ENCODE peak calls at places on chromosomes 7 and 10, in eight cellular contexts. R is right lobe of liver, X is astrocyte, P is pancreas, Y is Caco-2, S is heart right ventricle, K is suprapubic skin, O is sigmoid colon. J is an unnamed sample.

GRCh38 chr7:64665980-64666674 is at the start of gene ZNF107:
- DNase-seq in R (peak; percentile 94), X (peak; percentile 92), P (peak; percentile 86), Y (peak; percentile 93), S (peak; percentile 91), K (peak; percentile 96), O (peak; percentile 98), J (peak; percentile 97)

GRCh38 chr7:55539380-55539779 is 32.9 kb downstream of the VOPP1 start:
- DNase-seq in R (no peak), X (peak; percentile 27), P (no peak), Y (no peak), S (no peak), K (no peak), O (no peak), J (no peak)

GRCh38 chr7:149822353-149822943 is 15.7 kb upstream of the ZNF862 start:
- DNase-seq in R (no peak), X (no peak), P (no peak), Y (no peak), S (peak; percentile 8), K (no peak), O (no peak), J (no peak)

GRCh38 chr10:122083478-122084025 is 94.6 kb downstream of the TACC2 start:
- DNase-seq in R (no peak), X (no peak), P (no peak), Y (no peak), S (peak; percentile 66), K (peak; percentile 64), O (no peak), J (no peak)

GRCh38 chr7:50220280-50220679 is 84.2 kb upstream of the IKZF1 start:
- DNase-seq in R (no peak), X (no peak), P (no peak), Y (no peak), S (no peak), K (no peak), O (no peak), J (no peak)

GRCh38 chr7:96169439-96169838 is 152.5 kb downstream of the SLC25A13 start:
- DNase-seq in R (no peak), X (peak; percentile 24), P (no peak), Y (peak; percentile 53), S (no peak), K (no peak), O (no peak), J (peak; percentile 35)

GRCh38 chr10:27490807-27491206 is 13.3 kb upstream of the RAB18 start:
- DNase-seq in R (no peak), X (no peak), P (no peak), Y (no peak), S (no peak), K (no peak), O (no peak), J (no peak)

GRCh38 chr7:73451780-73452398 is 18.3 kb downstream of the FZD9 start:
- DNase-seq in R (no peak), X (peak; percentile 31), P (no peak), Y (peak; percentile 59), S (no peak), K (no peak), O (no peak), J (peak; percentile 50)

DNA sequence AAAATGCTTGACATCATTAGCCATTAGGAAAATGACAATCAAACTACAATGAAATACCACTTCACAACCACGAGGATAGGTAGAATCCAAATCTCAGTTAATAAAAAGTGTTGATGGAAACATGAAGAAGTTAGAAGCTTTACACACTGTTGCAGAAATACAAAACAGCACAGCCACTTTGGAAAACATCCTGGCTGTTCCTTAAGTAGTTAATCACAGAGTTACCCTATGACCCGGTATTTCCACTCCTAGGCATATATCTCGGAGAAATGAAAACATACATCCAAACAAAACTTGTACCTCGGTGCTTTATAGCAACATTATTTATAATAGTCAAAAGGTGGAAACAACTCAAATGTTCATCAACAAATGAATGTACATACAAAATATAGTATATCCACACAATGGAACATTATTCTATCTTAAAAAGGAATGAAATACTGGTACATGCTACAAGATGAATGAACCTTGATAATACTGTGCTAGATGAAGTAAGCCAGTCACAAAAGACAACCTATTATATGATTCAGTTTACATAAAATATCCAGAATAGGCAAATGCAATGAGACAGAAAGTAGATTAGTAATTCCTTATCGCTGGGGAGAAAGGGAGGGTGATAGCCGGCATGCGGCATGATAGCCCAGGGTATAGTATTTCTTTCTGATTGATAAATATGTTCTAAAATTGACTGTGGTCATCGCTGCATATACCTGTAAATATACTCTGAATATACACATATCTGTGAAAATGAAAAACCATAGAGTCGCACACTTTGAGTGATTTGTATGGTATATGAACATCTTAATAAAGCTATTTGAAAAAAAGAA is 1.9 kb downstream of the VWDE start:
- DNase-seq in R (no peak), X (no peak), P (no peak), Y (no peak), S (no peak), K (no peak), O (no peak), J (no peak)
- H3K27me3 ChIP-seq in R (no peaks in the 10 kb centered on the region), X (no peaks in the 10 kb centered on the region), P (no peaks in the 10 kb centered on the region), Y (peaks cover 1% of the 10 kb centered on the region), S (peaks cover 65% of the 10 kb centered on the region), K (peaks cover 19% of the 10 kb centered on the region), O (no peaks in the 10 kb centered on the region), J (no peaks in the 10 kb centered on the region)

DNA sequence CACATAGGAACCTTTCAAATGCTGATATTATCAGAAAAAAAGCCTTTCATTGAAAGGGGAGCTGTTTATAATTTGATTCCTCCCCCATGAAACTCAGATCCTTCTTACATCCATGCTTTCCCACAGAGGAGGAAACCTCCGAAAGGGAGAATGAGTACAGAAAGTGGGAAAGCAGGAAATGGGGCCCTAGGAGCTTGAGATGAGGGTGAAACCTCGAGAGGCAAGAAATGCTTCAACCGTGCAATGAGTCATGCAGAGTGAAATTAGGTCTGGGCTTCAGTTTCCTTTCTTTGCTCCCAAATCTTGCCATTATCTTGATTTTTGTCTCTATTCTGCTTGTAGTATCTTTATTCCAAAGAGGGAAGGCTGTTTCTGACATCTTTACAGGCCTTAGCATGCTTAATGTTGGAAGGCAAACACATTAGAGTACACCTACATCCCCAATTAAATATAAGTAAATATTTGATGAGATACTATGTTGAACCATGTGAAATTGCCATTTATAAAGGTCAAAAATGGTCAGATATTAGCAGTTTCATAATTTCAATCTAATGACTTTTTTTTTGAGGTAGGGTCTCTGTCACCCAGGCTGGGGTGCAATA is 79.1 kb downstream of the NAMPT start:
- DNase-seq in R (no peak), X (peak; percentile 13), P (no peak), Y (no peak), S (no peak), K (no peak), O (no peak), J (peak; percentile 16)
- H3K4me3 ChIP-seq in R (no peak overlapping the region), X (no peak overlapping the region), P (no peak overlapping the region), Y (no peak overlapping the region), S (no peak overlapping the region), K (no peak overlapping the region), O (no peak overlapping the region), J (no peak overlapping the region)

GRCh38 chr7:17940302-17941170 is at the start of gene SNX13:
- DNase-seq in R (peak; percentile 95), X (peak; percentile 83), P (peak; percentile 88), Y (peak; percentile 96), S (peak; percentile 94), K (peak; percentile 96), O (peak; percentile 95), J (peak; percentile 87)

GRCh38 chr7:17939670-17940301 is 508 bp downstream of the SNX13 start:
- DNase-seq in R (peak; percentile 59), X (no peak), P (peak; percentile 43), Y (peak; percentile 61), S (peak; percentile 38), K (peak; percentile 86), O (peak; percentile 71), J (peak; percentile 5)

GRCh38 chr7:17943006-17943405 is 2.7 kb upstream of the SNX13 start:
- DNase-seq in R (no peak), X (no peak), P (no peak), Y (no peak), S (no peak), K (no peak), O (no peak), J (no peak)

GRCh38 chr7:17942231-17942630 is 1.9 kb upstream of the SNX13 start:
- DNase-seq in R (no peak), X (no peak), P (no peak), Y (peak; percentile 12), S (no peak), K (no peak), O (no peak), J (no peak)

GRCh38 chr7:17941171-17941490 is 837 bp upstream of the SNX13 start:
- DNase-seq in R (no peak), X (no peak), P (no peak), Y (peak; percentile 14), S (no peak), K (no peak), O (no peak), J (no peak)
- TF ChIP-seq CTCF in R (no peak), X (peak; percentile 14), P (no peak), Y (no peak), S (no peak), K (no peak), O (no peak), J (peak; percentile 9)

GRCh38 chr7:122316467-122317394 is 12.2 kb upstream of the FEZF1 start:
- DNase-seq in R (peak; percentile 62), X (no peak), P (no peak), Y (peak; percentile 30), S (no peak), K (no peak), O (no peak), J (no peak)

GRCh38 chr7:122314284-122314683 is 9.7 kb upstream of the FEZF1 start:
- DNase-seq in R (no peak), X (no peak), P (no peak), Y (no peak), S (no peak), K (no peak), O (no peak), J (no peak)

GRCh38 chr7:122311719-122312118 is 7.2 kb upstream of the FEZF1 start:
- DNase-seq in R (no peak), X (no peak), P (no peak), Y (no peak), S (no peak), K (no peak), O (no peak), J (no peak)

GRCh38 chr7:122312789-122313188 is 8.2 kb upstream of the FEZF1 start:
- DNase-seq in R (no peak), X (no peak), P (no peak), Y (no peak), S (no peak), K (no peak), O (no peak), J (no peak)

DNA sequence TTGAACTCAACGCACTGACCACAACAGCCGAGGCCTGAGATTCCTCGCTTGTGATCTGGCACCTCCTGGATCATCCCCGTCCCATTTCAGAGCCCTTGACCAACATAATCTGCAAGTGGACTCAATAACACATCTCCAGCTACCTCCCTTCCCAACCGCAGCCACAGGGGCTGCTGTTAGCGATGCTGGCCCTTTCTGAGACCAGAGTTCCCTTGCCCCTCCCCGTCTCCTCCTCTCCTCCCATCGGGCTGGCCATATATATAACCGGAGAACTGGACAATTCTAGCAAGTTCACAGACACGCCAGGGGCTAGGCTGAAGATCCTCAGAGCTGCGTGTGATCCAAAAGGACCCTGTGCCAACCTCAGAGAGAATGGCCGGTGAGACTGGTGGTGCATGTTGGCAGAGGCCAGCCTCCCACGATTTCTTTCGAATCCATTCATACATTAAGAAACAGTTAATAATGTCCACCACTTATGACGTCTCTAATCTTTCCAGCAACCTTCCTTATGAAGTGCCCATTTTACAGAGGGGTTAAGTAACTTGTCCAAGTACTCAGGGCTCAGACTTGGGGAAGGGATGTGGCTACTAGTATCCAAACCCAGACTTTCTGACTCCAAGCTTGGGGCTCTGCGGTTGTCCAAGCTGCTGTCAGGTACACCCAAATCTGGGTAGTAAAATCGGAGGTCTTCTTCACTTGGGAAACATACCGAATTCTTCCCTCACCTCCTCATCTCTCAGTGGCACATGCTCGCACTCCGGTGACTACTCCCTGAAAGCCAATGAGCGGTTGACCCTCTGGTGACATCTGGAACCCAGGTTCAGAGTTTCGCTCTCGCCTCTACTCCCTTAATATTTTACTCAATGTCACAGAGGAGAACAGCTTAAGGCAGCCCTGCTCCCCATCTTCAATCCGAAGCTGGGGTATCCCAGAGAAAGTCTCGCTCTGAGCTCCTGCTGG is 11.2 kb upstream of the FEZF1 start:
- DNase-seq in R (no peak), X (no peak), P (no peak), Y (no peak), S (no peak), K (no peak), O (no peak), J (no peak)
- H3K27me3 ChIP-seq in R (peaks cover 38% of the 10 kb centered on the region), X (peaks cover 78% of the 10 kb centered on the region), P (no peaks in the 10 kb centered on the region), Y (no peaks in the 10 kb centered on the region), S (peaks cover 76% of the 10 kb centered on the region), K (peaks cover 73% of the 10 kb centered on the region), O (peaks cover 63% of the 10 kb centered on the region), J (peaks cover 73% of the 10 kb centered on the region)